ENCODE peak calls at places on chromosomes 5 and 9, in seven cellular contexts. G, Z, W, T, I, F and M are unnamed samples.

GRCh38 chr5:68368686-68369359 is 153.3 kb downstream of the PIK3R1 start:
- DNase-seq in G (no peak), Z (no peak), W (no peak), T (no peak), I (no peak), F (peak; percentile 40), M (no peak)

GRCh38 chr9:34254141-34254913 is 74.7 kb downstream of the KIF24 start:
- DNase-seq in G (no peak), Z (no peak), W (no peak), T (no peak), I (no peak), F (peak; percentile 69), M (no peak)

GRCh38 chr5:141477815-141478214 is 2.0 kb downstream of the PCDHGC3 start:
- DNase-seq in G (no peak), Z (no peak), W (no peak), T (no peak), I (no peak), F (no peak), M (no peak)

GRCh38 chr5:89097103-89097502 is 214.1 kb upstream of the MEF2C start:
- DNase-seq in G (no peak), Z (no peak), W (peak; percentile 2), T (no peak), I (no peak), F (no peak), M (no peak)

GRCh38 chr9:93830224-93830596 is 124.9 kb downstream of the BARX1 start:
- DNase-seq in G (no peak), Z (no peak), W (no peak), T (no peak), I (no peak), F (no peak), M (no peak)

GRCh38 chr5:180129291-180130190 is 58.0 kb upstream of the RNF130 start:
- DNase-seq in G (no peak), Z (no peak), W (no peak), T (no peak), I (no peak), F (no peak), M (no peak)

GRCh38 chr9:37904647-37905505 is 949 bp upstream of the SLC25A51 start:
- DNase-seq in G (peak; percentile 28), Z (no peak), W (no peak), T (no peak), I (no peak), F (peak; percentile 51), M (no peak)

GRCh38 chr5:95487880-95488279 is 66.9 kb downstream of the SKIC3 start:
- DNase-seq in G (no peak), Z (no peak), W (no peak), T (no peak), I (no peak), F (no peak), M (no peak)

GRCh38 chr5:172770675-172771438 is at the start of gene DUSP1:
- DNase-seq in G (peak; percentile 100), Z (peak; percentile 99), W (peak; percentile 95), T (peak; percentile 97), I (peak; percentile 95), F (peak; percentile 98), M (no peak)

GRCh38 chr5:88821161-88821560 is 61.8 kb downstream of the MEF2C start:
- DNase-seq in G (no peak), Z (no peak), W (no peak), T (no peak), I (no peak), F (no peak), M (no peak)

GRCh38 chr9:123337971-123338370 is 18.0 kb upstream of the CRB2 start:
- DNase-seq in G (no peak), Z (no peak), W (no peak), T (no peak), I (no peak), F (no peak), M (no peak)

GRCh38 chr9:115687356-115687755 is 466.2 kb upstream of the PAPPA start:
- DNase-seq in G (no peak), Z (no peak), W (no peak), T (no peak), I (no peak), F (no peak), M (no peak)

GRCh38 chr9:70117835-70118319 is 74.2 kb downstream of the MAMDC2 start:
- DNase-seq in G (no peak), Z (no peak), W (no peak), T (no peak), I (no peak), F (peak; percentile 82), M (no peak)